ENCODE peak calls at places on chromosomes 16 and 17, in four cellular contexts. One of them, this sample, is unnamed.

GRCh38 chr17:81097134-81097942 is 62.4 kb downstream of the BAIAP2 start:
- DNase-seq in memory B cell: no peak
- DNase-seq in A549: peak; percentile 82
- DNase-seq in CD4-positive, alpha-beta T cell: peak; percentile 42
- DNase-seq in this sample: peak; percentile 68

GRCh38 chr17:20059728-20060188 is 50.6 kb downstream of the SPECC1 start:
- DNase-seq in memory B cell: no peak
- DNase-seq in A549: peak; percentile 93
- DNase-seq in CD4-positive, alpha-beta T cell: no peak
- DNase-seq in this sample: no peak

GRCh38 chr17:2749058-2749783 is at the start of gene CCDC92B:
- DNase-seq in memory B cell: no peak
- DNase-seq in A549: no peak
- DNase-seq in CD4-positive, alpha-beta T cell: no peak
- DNase-seq in this sample: no peak

GRCh38 chr17:16298140-16298662 is 55.1 kb downstream of the CENPV start:
- DNase-seq in memory B cell: no peak
- DNase-seq in A549: no peak
- DNase-seq in CD4-positive, alpha-beta T cell: no peak
- DNase-seq in this sample: no peak

GRCh38 chr16:83930730-83931500 is 22.1 kb upstream of the OSGIN1 start:
- DNase-seq in memory B cell: no peak
- DNase-seq in A549: no peak
- DNase-seq in CD4-positive, alpha-beta T cell: no peak
- DNase-seq in this sample: no peak

GRCh38 chr17:78337244-78338109 is 22.4 kb downstream of the SOCS3 start:
- DNase-seq in memory B cell: peak; percentile 73
- DNase-seq in A549: peak; percentile 94
- DNase-seq in CD4-positive, alpha-beta T cell: no peak
- DNase-seq in this sample: no peak

GRCh38 chr16:20846030-20846429 is 39.7 kb downstream of the REXO5 start:
- DNase-seq in memory B cell: no peak
- DNase-seq in A549: no peak
- DNase-seq in CD4-positive, alpha-beta T cell: no peak
- DNase-seq in this sample: no peak

GRCh38 chr17:34371405-34371804 is 8.4 kb upstream of the CCL1 start:
- DNase-seq in memory B cell: no peak
- DNase-seq in A549: no peak
- DNase-seq in CD4-positive, alpha-beta T cell: no peak
- DNase-seq in this sample: no peak

GRCh38 chr16:56953006-56953405 is 8.7 kb upstream of the CETP start:
- DNase-seq in memory B cell: no peak
- DNase-seq in A549: no peak
- DNase-seq in CD4-positive, alpha-beta T cell: no peak
- DNase-seq in this sample: no peak

GRCh38 chr17:81869221-81870154 is 1.6 kb downstream of the ARHGDIA start:
- DNase-seq in memory B cell: peak; percentile 48
- DNase-seq in A549: peak; percentile 69
- DNase-seq in CD4-positive, alpha-beta T cell: no peak
- DNase-seq in this sample: no peak

GRCh38 chr16:8194795-8195194 is 395.5 kb downstream of the TMEM114 start:
- DNase-seq in memory B cell: no peak
- DNase-seq in A549: peak; percentile 13
- DNase-seq in CD4-positive, alpha-beta T cell: no peak
- DNase-seq in this sample: no peak

GRCh38 chr16:70402916-70403659 is 35.8 kb downstream of the ST3GAL2 start:
- DNase-seq in memory B cell: no peak
- DNase-seq in A549: no peak
- DNase-seq in CD4-positive, alpha-beta T cell: no peak
- DNase-seq in this sample: no peak

GRCh38 chr17:28811594-28812135 is 30.9 kb downstream of the FAM222B start:
- DNase-seq in memory B cell: no peak
- DNase-seq in A549: peak; percentile 59
- DNase-seq in CD4-positive, alpha-beta T cell: no peak
- DNase-seq in this sample: no peak

GRCh38 chr17:34527908-34528470 is 51.4 kb upstream of the TMEM132E start:
- DNase-seq in memory B cell: no peak
- DNase-seq in A549: peak; percentile 14
- DNase-seq in CD4-positive, alpha-beta T cell: no peak
- DNase-seq in this sample: no peak

GRCh38 chr17:38715216-38715943 is 10.3 kb downstream of the MLLT6 start:
- DNase-seq in memory B cell: no peak
- DNase-seq in A549: no peak
- DNase-seq in CD4-positive, alpha-beta T cell: no peak
- DNase-seq in this sample: no peak

GRCh38 chr16:27210174-27210573 is 6.8 kb downstream of the KDM8 start:
- DNase-seq in memory B cell: no peak
- DNase-seq in A549: no peak
- DNase-seq in CD4-positive, alpha-beta T cell: no peak
- DNase-seq in this sample: no peak

GRCh38 chr17:82974136-82974952 is 105.1 kb upstream of the METRNL start:
- DNase-seq in memory B cell: no peak
- DNase-seq in A549: no peak
- DNase-seq in CD4-positive, alpha-beta T cell: no peak
- DNase-seq in this sample: no peak

GRCh38 chr17:18172528-18173278 is 10.9 kb upstream of the ALKBH5 start:
- DNase-seq in memory B cell: no peak
- DNase-seq in A549: no peak
- DNase-seq in CD4-positive, alpha-beta T cell: no peak
- DNase-seq in this sample: no peak

GRCh38 chr17:38861399-38861843 is 7.9 kb upstream of the RPL23 start:
- DNase-seq in memory B cell: no peak
- DNase-seq in A549: peak; percentile 91
- DNase-seq in CD4-positive, alpha-beta T cell: no peak
- DNase-seq in this sample: no peak

GRCh38 chr17:28887871-28888471 is 9.6 kb downstream of the FLOT2 start:
- DNase-seq in memory B cell: no peak
- DNase-seq in A549: no peak
- DNase-seq in CD4-positive, alpha-beta T cell: no peak
- DNase-seq in this sample: no peak

GRCh38 chr17:17375826-17376225 is 72.7 kb downstream of the NT5M start:
- DNase-seq in memory B cell: no peak
- DNase-seq in A549: no peak
- DNase-seq in CD4-positive, alpha-beta T cell: no peak
- DNase-seq in this sample: no peak

GRCh38 chr17:9669551-9670008 is 24.3 kb downstream of the USP43 start:
- DNase-seq in memory B cell: no peak
- DNase-seq in A549: no peak
- DNase-seq in CD4-positive, alpha-beta T cell: no peak
- DNase-seq in this sample: no peak

GRCh38 chr16:66367968-66368891 is 1.7 kb downstream of the CDH5 start:
- DNase-seq in memory B cell: no peak
- DNase-seq in A549: no peak
- DNase-seq in CD4-positive, alpha-beta T cell: no peak
- DNase-seq in this sample: no peak

GRCh38 chr17:42337442-42337841 is 49.1 kb downstream of the STAT5A start:
- DNase-seq in memory B cell: no peak
- DNase-seq in A549: no peak
- DNase-seq in CD4-positive, alpha-beta T cell: peak; percentile 63
- DNase-seq in this sample: no peak

GRCh38 chr17:49224198-49224996 is 6.2 kb downstream of the PHOSPHO1 start:
- DNase-seq in memory B cell: no peak
- DNase-seq in A549: no peak
- DNase-seq in CD4-positive, alpha-beta T cell: peak; percentile 44
- DNase-seq in this sample: no peak

GRCh38 chr16:74825941-74826340 is 51.3 kb upstream of the FA2H start:
- DNase-seq in memory B cell: no peak
- DNase-seq in A549: no peak
- DNase-seq in CD4-positive, alpha-beta T cell: no peak
- DNase-seq in this sample: no peak

This sample was measured in COLO829.